ENCODE peak calls at places on chromosomes 2 and 18, in four cellular contexts. H is fibroblast of the aortic adventitia, L is esophagus squamous epithelium, J is astrocyte of the spinal cord. E is an unnamed sample.

GRCh38 chr2:46073540-46074018 is 223.6 kb upstream of the EPAS1 start:
- DNase-seq in H (peak), L (no peak), J (peak), E (no peak)

GRCh38 chr2:159129301-159129700 is 157.2 kb downstream of the WDSUB1 start:
- DNase-seq in H (no peak), L (no peak), J (no peak), E (no peak)

GRCh38 chr2:197279997-197280756 is 30.4 kb downstream of the ANKRD44 start:
- DNase-seq in H (peak), L (no peak), J (peak), E (no peak)

GRCh38 chr18:12774982-12775381 is 72.1 kb downstream of the PSMG2 start:
- DNase-seq in H (no peak), L (no peak), J (no peak), E (no peak)

GRCh38 chr2:213316001-213316735 is 31.9 kb downstream of the SPAG16 start:
- DNase-seq in H (peak), L (no peak), J (peak), E (no peak)

GRCh38 chr18:77095356-77096030 is 37.1 kb downstream of the MBP start:
- DNase-seq in H (no peak), L (no peak), J (no peak), E (no peak)

GRCh38 chr2:31526946-31527345 is 53.8 kb downstream of the SRD5A2 start:
- DNase-seq in H (peak), L (no peak), J (no peak), E (no peak)

GRCh38 chr18:48735070-48735676 is 196.3 kb downstream of the CTIF start:
- DNase-seq in H (no peak), L (no peak), J (peak), E (no peak)

GRCh38 chr2:195408811-195409210 is 248.2 kb upstream of the SLC39A10 start:
- DNase-seq in H (no peak), L (no peak), J (no peak), E (no peak)

GRCh38 chr18:29184654-29185053 is 1007.7 kb upstream of the CDH2 start:
- DNase-seq in H (no peak), L (no peak), J (peak), E (no peak)

GRCh38 chr2:188235364-188235763 is 56.3 kb upstream of the GULP1 start:
- DNase-seq in H (no peak), L (no peak), J (peak), E (no peak)

GRCh38 chr2:54635554-54636152 is 87.8 kb upstream of the EML6 start:
- DNase-seq in H (peak), L (no peak), J (peak), E (no peak)

GRCh38 chr2:186716899-186717811 is 23.3 kb downstream of the FAM171B start:
- DNase-seq in H (peak), L (no peak), J (peak), E (no peak)

GRCh38 chr18:76982038-76982437 is 150.5 kb downstream of the MBP start:
- DNase-seq in H (no peak), L (no peak), J (no peak), E (no peak)

GRCh38 chr2:61671561-61672315 is 133.6 kb upstream of the XPO1 start:
- DNase-seq in H (no peak), L (no peak), J (no peak), E (no peak)

GRCh38 chr2:40257812-40258457 is 194.0 kb downstream of the SLC8A1 start:
- DNase-seq in H (no peak), L (no peak), J (no peak), E (no peak)

GRCh38 chr2:25276569-25277465 is 64.9 kb downstream of the DNMT3A start:
- DNase-seq in H (no peak), L (peak), J (no peak), E (peak)

GRCh38 chr18:5175378-5175777 is 21.7 kb downstream of the AKAIN1 start:
- DNase-seq in H (no peak), L (no peak), J (no peak), E (no peak)

GRCh38 chr2:132037527-132038178 is 124.1 kb downstream of the ANKRD30BL start:
- DNase-seq in H (no peak), L (no peak), J (peak), E (no peak)

GRCh38 chr2:109118321-109118720 is 10.7 kb upstream of the SH3RF3 start:
- DNase-seq in H (no peak), L (no peak), J (no peak), E (no peak)

GRCh38 chr2:70616168-70616694 is 62.6 kb upstream of the TGFA start:
- DNase-seq in H (no peak), L (no peak), J (no peak), E (no peak)

GRCh38 chr2:224865016-224865415 is 148.9 kb upstream of the CCDC195 start:
- DNase-seq in H (no peak), L (no peak), J (peak), E (no peak)

GRCh38 chr2:44869761-44870160 is 71.7 kb upstream of the SIX3 start:
- DNase-seq in H (no peak), L (no peak), J (no peak), E (no peak)

GRCh38 chr2:150047731-150048130 is 439.7 kb downstream of the RND3 start:
- DNase-seq in H (peak), L (no peak), J (no peak), E (no peak)

GRCh38 chr2:86000131-86000937 is 105.4 kb downstream of the POLR1A start:
- DNase-seq in H (peak), L (no peak), J (no peak), E (no peak)